ENCODE peak calls at places on chromosomes 5 and 9, in nine cellular contexts. S is astrocyte of the spinal cord; C is ELR; A is effector CD8-positive, alpha-beta T cell; T is lower leg skin; R is endothelial cell; J is stimulated activated CD4-positive, alpha-beta T cell treated with anti-CD3 and anti-CD28 coated beads, Interleukin-12 subunit alpha, Interleukin-12 subunit beta, amount 100 ng/mL, for 48 hours; H is right atrium auricular region; K is neural progenitor cell. Z is an unnamed sample.

GRCh38 chr5:112316731-112317130 is 102.3 kb downstream of the EPB41L4A start:
- DNase-seq in S (no peak), J (no peak), A (no peak), R (no peak), T (no peak), C (no peak), K (no peak), H (no peak), Z (no peak)

GRCh38 chr5:119943148-119943547 is 313.8 kb downstream of the FAM170A start:
- DNase-seq in J (no peak), A (no peak), C (peak; percentile 37), S (peak; percentile 31), R (no peak), T (no peak), K (no peak), H (no peak), Z (no peak)

GRCh38 chr9:134559013-134559412 is 82.6 kb upstream of the COL5A1 start:
- DNase-seq in R (no peak), A (no peak), S (no peak), K (no peak), T (peak; percentile 70), H (no peak), C (no peak), J (no peak), Z (no peak)

GRCh38 chr5:63923914-63924313 is 38.3 kb downstream of the HTR1A start:
- DNase-seq in T (no peak), A (no peak), J (no peak), S (no peak), C (no peak), R (no peak), K (no peak), H (no peak), Z (peak; percentile 33)

GRCh38 chr9:35914307-35914807 is 5.1 kb downstream of the SPAAR start:
- DNase-seq in H (peak; percentile 85), R (peak; percentile 43), S (no peak), J (no peak), T (peak; percentile 84), K (peak; percentile 74), C (peak; percentile 43), A (no peak), Z (peak; percentile 41)

GRCh38 chr5:8686707-8687106 is 817.8 kb downstream of the MTRR start:
- DNase-seq in C (no peak), A (no peak), S (peak; percentile 15), T (no peak), H (no peak), K (no peak), J (no peak), R (no peak), Z (no peak)

GRCh38 chr9:127162046-127162445 is 39.6 kb upstream of the ANGPTL2 start:
- DNase-seq in K (no peak), C (peak; percentile 49), S (no peak), J (no peak), T (no peak), H (no peak), R (no peak), A (no peak), Z (no peak)

GRCh38 chr9:126745574-126746411 is 59.0 kb upstream of the ZBTB43 start:
- DNase-seq in R (no peak), C (no peak), T (peak; percentile 48), K (no peak), J (no peak), A (no peak), S (no peak), H (no peak), Z (no peak)

GRCh38 chr9:129176786-129177442 is 1.1 kb downstream of the IER5L start:
- DNase-seq in S (peak; percentile 49), C (peak; percentile 65), K (peak; percentile 75), H (no peak), J (no peak), T (no peak), A (no peak), R (peak; percentile 57), Z (peak; percentile 60)

GRCh38 chr9:124869466-124869985 is 7.6 kb downstream of the ARPC5L start:
- DNase-seq in J (no peak), R (peak; percentile 43), H (no peak), K (peak; percentile 40), A (peak; percentile 28), T (peak; percentile 91), C (peak; percentile 66), S (no peak), Z (peak; percentile 47)

GRCh38 chr5:126122942-126123341 is 300.3 kb upstream of the GRAMD2B start:
- DNase-seq in K (peak; percentile 41), J (no peak), R (no peak), A (no peak), C (no peak), T (no peak), H (no peak), S (no peak), Z (peak; percentile 76)

GRCh38 chr9:81536242-81537025 is 152.9 kb downstream of the TLE1 start:
- DNase-seq in R (no peak), T (no peak), C (no peak), K (peak; percentile 71), S (no peak), A (no peak), H (no peak), J (no peak), Z (no peak)

GRCh38 chr9:108445431-108446018 is 410.3 kb downstream of the ACTL7B start:
- DNase-seq in H (no peak), A (no peak), J (no peak), T (no peak), S (no peak), K (peak; percentile 12), R (no peak), C (no peak), Z (no peak)

GRCh38 chr5:137214446-137215189 is 284.5 kb downstream of the SPOCK1 start:
- DNase-seq in T (no peak), R (no peak), S (no peak), A (no peak), H (no peak), C (peak; percentile 16), J (no peak), K (no peak), Z (no peak)

GRCh38 chr5:139744471-139745120 is 51.0 kb upstream of the PSD2 start:
- DNase-seq in C (no peak), T (no peak), S (no peak), H (no peak), J (no peak), A (no peak), R (no peak), K (no peak), Z (peak; percentile 90)

GRCh38 chr9:84917366-84918063 is 248.0 kb downstream of the NTRK2 start:
- DNase-seq in C (no peak), A (no peak), S (no peak), J (no peak), R (no peak), T (no peak), K (peak; percentile 49), H (no peak), Z (no peak)

GRCh38 chr9:131366745-131367401 is 27.0 kb upstream of the PRRC2B start:
- DNase-seq in K (peak; percentile 84), S (peak; percentile 54), J (no peak), C (peak; percentile 52), A (no peak), T (no peak), H (peak; percentile 61), R (peak; percentile 36), Z (peak; percentile 66)